ENCODE peak calls at places on chromosomes 16 and 17, in nine cellular contexts. K, T, I, E, X, C, P, G and F are unnamed samples.

GRCh38 chr17:67448449-67448848 is 71.4 kb downstream of the PITPNC1 start:
- DNase-seq in G (no peak), T (no peak), E (no peak), K (no peak), C (no peak), I (no peak), P (no peak), X (peak), F (no peak)

GRCh38 chr16:29820730-29821662 is 734 bp downstream of the MVP start:
- DNase-seq in C (peak), E (no peak), G (peak), P (peak), X (no peak), T (peak), K (peak), I (peak), F (no peak)

GRCh38 chr16:8923199-8923598 is 40.5 kb downstream of the USP7 start:
- DNase-seq in E (no peak), X (no peak), K (no peak), G (no peak), P (no peak), T (no peak), I (no peak), C (no peak), F (no peak)

GRCh38 chr17:40686192-40686591 is 17.4 kb downstream of the KRT24 start:
- DNase-seq in X (no peak), G (no peak), T (peak), P (no peak), K (no peak), I (no peak), E (no peak), C (no peak), F (no peak)

GRCh38 chr17:47850373-47850691 is 631 bp downstream of the SP6 start:
- DNase-seq in E (no peak), X (no peak), P (no peak), T (no peak), K (no peak), G (no peak), C (no peak), I (no peak), F (no peak)

GRCh38 chr17:58060596-58061191 is 22.5 kb upstream of the DYNLL2 start:
- DNase-seq in C (no peak), E (no peak), I (no peak), K (peak), T (peak), G (no peak), P (no peak), X (peak), F (peak)

GRCh38 chr16:57299009-57299718 is 14.7 kb upstream of the PLLP start:
- DNase-seq in X (no peak), C (peak), P (no peak), G (no peak), K (no peak), E (peak), I (peak), T (peak), F (peak)

GRCh38 chr17:32020943-32021617 is 13.9 kb downstream of the LRRC37B start:
- DNase-seq in P (no peak), X (no peak), G (no peak), T (no peak), C (no peak), E (no peak), K (no peak), I (no peak), F (no peak)

GRCh38 chr17:71777048-71777638 is 343.7 kb upstream of the SOX9 start:
- DNase-seq in X (no peak), I (no peak), C (no peak), E (no peak), K (no peak), T (no peak), G (peak), P (no peak), F (no peak)

GRCh38 chr17:67218385-67218950 is 26.5 kb downstream of the HELZ start:
- DNase-seq in X (no peak), C (no peak), K (no peak), G (no peak), P (no peak), E (no peak), T (peak), I (no peak), F (peak)

GRCh38 chr16:27703545-27703944 is 153.6 kb downstream of the KATNIP start:
- DNase-seq in K (no peak), G (peak), C (peak), E (peak), T (no peak), X (no peak), P (no peak), I (no peak), F (no peak)

GRCh38 chr16:10181196-10182162 is 749 bp downstream of the GRIN2A start:
- DNase-seq in P (no peak), C (peak), T (peak), X (peak), K (peak), I (peak), G (peak), E (peak), F (peak)

GRCh38 chr16:88376835-88377726 is 5.7 kb upstream of the ZNF469 start:
- DNase-seq in X (no peak), T (no peak), K (peak), I (peak), C (no peak), E (no peak), P (no peak), G (no peak), F (peak)

GRCh38 chr17:13582776-13583414 is 18.8 kb downstream of the HS3ST3A1 start:
- DNase-seq in I (no peak), E (no peak), C (no peak), X (no peak), G (no peak), T (no peak), K (no peak), P (no peak), F (no peak)

GRCh38 chr16:80347900-80348299 is 192.9 kb upstream of the DYNLRB2 start:
- DNase-seq in K (peak), E (no peak), T (no peak), I (no peak), P (no peak), C (peak), X (peak), G (no peak), F (no peak)

GRCh38 chr17:66183529-66183928 is 8.4 kb downstream of the CEP112 start:
- DNase-seq in X (no peak), G (no peak), P (no peak), T (no peak), E (no peak), I (no peak), C (no peak), K (no peak), F (no peak)

GRCh38 chr17:43908111-43908721 is 880 bp upstream of the MPP2 start:
- DNase-seq in C (peak), T (peak), E (peak), P (peak), X (peak), K (peak), G (no peak), I (peak), F (peak)

GRCh38 chr16:56560447-56560846 is 4.4 kb upstream of the MT4 start:
- DNase-seq in G (no peak), X (no peak), K (no peak), P (no peak), T (no peak), C (no peak), I (no peak), E (no peak), F (no peak)

GRCh38 chr16:78437352-78437968 is 338.0 kb downstream of the WWOX start:
- DNase-seq in I (peak), E (peak), K (peak), G (no peak), T (peak), X (peak), C (no peak), P (peak), F (peak)

GRCh38 chr16:25018972-25019617 is 3.9 kb upstream of the ARHGAP17 start:
- DNase-seq in T (no peak), C (no peak), P (no peak), K (no peak), I (no peak), G (peak), X (no peak), E (no peak), F (no peak)

GRCh38 chr16:1786242-1787055 is 3.7 kb downstream of the NUBP2 start:
- DNase-seq in K (peak), T (no peak), C (no peak), P (no peak), E (no peak), I (no peak), X (peak), G (no peak), F (no peak)

GRCh38 chr17:4900231-4901107 is 1.1 kb downstream of the C17orf107 start:
- DNase-seq in C (no peak), K (no peak), E (no peak), X (peak), G (no peak), I (no peak), T (no peak), P (peak), F (no peak)

GRCh38 chr17:35795007-35795870 is at the start of gene MMP28:
- DNase-seq in G (no peak), T (peak), X (peak), I (peak), P (no peak), K (no peak), C (no peak), E (no peak), F (no peak)

GRCh38 chr16:18839555-18839954 is 38.2 kb upstream of the ARL6IP1 start:
- DNase-seq in X (no peak), E (no peak), T (peak), G (no peak), K (no peak), P (no peak), C (no peak), I (no peak), F (peak)

GRCh38 chr16:14125030-14125681 is 54.0 kb downstream of the MRTFB start:
- DNase-seq in G (no peak), P (no peak), X (no peak), K (no peak), E (no peak), C (no peak), T (no peak), I (no peak), F (no peak)

GRCh38 chr17:48997103-48997826 is at the start of gene IGF2BP1:
- DNase-seq in C (no peak), I (peak), X (peak), K (no peak), E (peak), G (no peak), T (peak), P (no peak), F (peak)

GRCh38 chr16:53232826-53233529 is 178.2 kb downstream of the CHD9 start:
- DNase-seq in P (no peak), E (no peak), G (no peak), K (no peak), T (peak), I (no peak), C (no peak), X (no peak), F (no peak)

GRCh38 chr17:20944014-20944905 is 98.6 kb downstream of the USP22 start:
- DNase-seq in X (peak), C (no peak), E (no peak), G (peak), P (no peak), I (peak), K (no peak), T (peak), F (no peak)

GRCh38 chr16:20102021-20102420 is 28.3 kb upstream of the GPR139 start:
- DNase-seq in I (no peak), K (no peak), X (no peak), C (no peak), G (no peak), T (no peak), P (no peak), E (no peak), F (no peak)

GRCh38 chr16:27240948-27241531 is 27.5 kb downstream of the NSMCE1 start:
- DNase-seq in P (no peak), X (peak), C (no peak), T (no peak), G (no peak), E (no peak), I (no peak), K (no peak), F (peak)

GRCh38 chr16:81061307-81061640 is 15.8 kb downstream of the C16orf46 start:
- DNase-seq in E (no peak), T (no peak), C (no peak), I (no peak), K (no peak), G (no peak), X (no peak), P (no peak), F (no peak)

GRCh38 chr17:50911450-50911849 is 45.3 kb upstream of the TOB1 start:
- DNase-seq in T (no peak), X (no peak), K (no peak), E (no peak), P (no peak), G (no peak), C (no peak), I (no peak), F (no peak)

GRCh38 chr17:75047398-75048098 is 523 bp downstream of the KCTD2 start:
- DNase-seq in C (peak), E (no peak), P (no peak), I (no peak), X (peak), G (peak), K (peak), T (no peak), F (no peak)

GRCh38 chr16:71348262-71349085 is 10.0 kb upstream of the CALB2 start:
- DNase-seq in E (no peak), X (no peak), C (no peak), G (no peak), P (no peak), I (no peak), T (no peak), K (no peak), F (no peak)

GRCh38 chr17:40480501-40481003 is 20.9 kb downstream of the TNS4 start:
- DNase-seq in C (no peak), X (peak), P (peak), T (peak), G (no peak), E (no peak), I (peak), K (no peak), F (no peak)

GRCh38 chr16:68257251-68257905 is 6.9 kb upstream of the SLC7A6 start:
- DNase-seq in K (no peak), X (no peak), T (peak), G (peak), P (no peak), I (no peak), E (no peak), C (no peak), F (no peak)

GRCh38 chr17:81379523-81379942 is 15.7 kb upstream of the BAHCC1 start:
- DNase-seq in G (no peak), T (peak), K (no peak), I (no peak), X (peak), E (no peak), P (no peak), C (no peak), F (no peak)

GRCh38 chr17:64282753-64283080 is 19.7 kb upstream of the TEX2 start:
- DNase-seq in K (no peak), I (no peak), X (no peak), G (no peak), E (peak), P (no peak), C (no peak), T (no peak), F (no peak)

DNA sequence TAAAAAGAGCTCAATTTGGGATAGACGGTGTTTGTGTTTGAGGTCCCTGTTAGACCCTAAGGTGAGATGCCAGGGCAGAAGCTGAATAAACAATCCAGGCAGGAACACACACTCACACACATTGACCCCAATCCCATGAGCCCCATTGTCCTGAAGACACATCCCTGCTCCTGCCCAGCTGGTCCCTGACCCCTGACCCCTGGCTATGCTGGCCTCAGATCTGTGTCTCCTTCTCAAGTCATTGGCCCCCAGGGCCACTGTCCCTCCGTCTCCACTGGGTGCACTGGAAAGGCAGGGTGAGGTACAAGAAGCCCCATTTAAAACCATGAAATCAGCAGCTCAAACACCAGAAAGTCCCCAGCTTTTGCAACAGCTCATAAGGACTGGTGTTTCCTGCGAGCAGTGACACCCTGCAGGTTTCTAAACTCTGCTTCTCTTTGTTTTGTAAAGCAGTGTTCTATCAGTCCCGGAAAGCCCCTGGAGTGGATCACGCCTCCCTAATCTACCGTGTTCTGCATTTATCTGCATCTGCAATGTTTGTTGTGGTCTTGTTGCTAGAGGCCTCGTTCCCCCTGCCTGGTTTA is 18.0 kb upstream of the ASGR2 start:
- DNase-seq in C (no peak), T (no peak), X (peak), G (peak), E (peak), I (no peak), P (peak), K (no peak), F (no peak)
- H3K4me3 ChIP-seq in C (peak), T (no peak), X (peak), G (peak), E (no peak), I (no peak), P (no peak), K (no peak), F (no peak)

DNA sequence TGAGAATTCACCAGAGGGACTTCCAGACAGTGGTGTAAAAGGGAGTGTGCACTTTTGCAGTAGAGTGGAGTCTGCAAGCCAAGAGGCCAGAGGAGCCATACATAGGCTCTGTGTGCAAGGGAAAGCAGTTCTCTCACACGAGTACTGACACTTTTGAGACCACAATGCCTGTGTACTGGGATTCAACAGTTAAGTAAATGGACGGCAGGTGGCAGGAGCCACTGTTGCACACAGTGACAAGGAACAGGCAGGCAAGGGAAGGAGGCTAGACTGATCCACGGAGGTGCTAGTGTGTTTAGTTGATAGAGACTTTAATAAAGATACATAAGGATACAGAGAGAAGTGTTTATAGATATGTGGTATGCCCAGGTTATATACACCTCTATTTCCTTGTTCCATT is 67.0 kb downstream of the MPRIP start:
- DNase-seq in I (peak), E (no peak), P (no peak), K (no peak), G (no peak), X (no peak), C (no peak), T (peak), F (no peak)
- TF ChIP-seq CTCF in I (no peak), E (no peak), P (no peak), K (no peak), G (no peak), X (no peak), C (no peak), T (peak), F (no peak)

GRCh38 chr17:78240012-78240655 is 8.7 kb downstream of the TMEM235 start:
- DNase-seq in T (no peak), I (no peak), P (no peak), G (no peak), K (no peak), X (peak), C (no peak), E (no peak), F (no peak)

GRCh38 chr17:78242024-78242742 is 10.8 kb downstream of the TMEM235 start:
- DNase-seq in T (no peak), E (no peak), I (no peak), K (no peak), C (no peak), P (no peak), G (no peak), X (peak), F (no peak)

GRCh38 chr17:78240839-78241238 is 9.4 kb downstream of the TMEM235 start:
- DNase-seq in P (no peak), T (no peak), K (no peak), X (no peak), E (no peak), G (no peak), I (no peak), C (no peak), F (no peak)

GRCh38 chr17:78239489-78239931 is 8.1 kb downstream of the TMEM235 start:
- DNase-seq in I (no peak), E (no peak), G (no peak), X (peak), P (no peak), K (no peak), C (no peak), T (no peak), F (no peak)

DNA sequence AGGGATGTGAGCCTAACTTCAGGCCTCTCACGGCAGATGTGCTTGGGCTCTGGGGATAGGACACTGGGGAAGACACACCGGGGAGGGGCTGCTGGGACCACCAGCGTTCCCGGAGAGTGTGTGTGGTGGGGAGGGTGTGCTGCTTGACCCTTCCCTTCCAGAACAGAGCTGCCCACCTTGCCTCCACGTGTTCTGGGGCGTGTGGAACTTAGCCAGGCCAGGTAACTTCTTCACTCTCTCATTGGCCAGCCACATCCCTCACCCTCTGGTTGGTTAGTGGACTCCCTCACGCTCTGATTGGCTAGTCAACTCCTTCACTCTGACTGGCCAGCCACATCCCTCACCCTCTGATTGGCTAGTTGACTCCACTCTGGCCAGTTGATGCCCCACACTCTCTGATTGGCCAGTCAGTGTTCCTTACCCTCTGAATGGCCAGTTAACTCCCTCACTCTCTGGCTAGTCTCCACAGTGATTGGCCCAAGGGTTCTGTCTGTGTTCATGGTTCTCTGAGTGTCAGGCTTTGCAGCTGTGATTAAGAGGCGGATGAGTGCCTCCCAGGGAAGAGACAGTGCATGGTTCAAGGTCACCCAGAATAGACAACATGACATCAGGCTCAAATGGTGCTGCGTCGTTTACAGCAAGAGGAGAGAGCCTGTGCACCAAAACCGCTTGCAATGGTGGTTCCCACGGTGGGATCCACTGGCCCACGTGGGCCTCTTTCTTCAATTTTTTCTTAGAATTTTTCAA is 10.0 kb downstream of the TMEM235 start:
- DNase-seq in T (peak), C (no peak), K (no peak), E (peak), G (peak), X (peak), I (peak), P (no peak), F (peak)
- H3K4me3 ChIP-seq in T (no peak), C (no peak), K (no peak), E (no peak), G (no peak), X (no peak), I (no peak), P (no peak), F (no peak)

DNA sequence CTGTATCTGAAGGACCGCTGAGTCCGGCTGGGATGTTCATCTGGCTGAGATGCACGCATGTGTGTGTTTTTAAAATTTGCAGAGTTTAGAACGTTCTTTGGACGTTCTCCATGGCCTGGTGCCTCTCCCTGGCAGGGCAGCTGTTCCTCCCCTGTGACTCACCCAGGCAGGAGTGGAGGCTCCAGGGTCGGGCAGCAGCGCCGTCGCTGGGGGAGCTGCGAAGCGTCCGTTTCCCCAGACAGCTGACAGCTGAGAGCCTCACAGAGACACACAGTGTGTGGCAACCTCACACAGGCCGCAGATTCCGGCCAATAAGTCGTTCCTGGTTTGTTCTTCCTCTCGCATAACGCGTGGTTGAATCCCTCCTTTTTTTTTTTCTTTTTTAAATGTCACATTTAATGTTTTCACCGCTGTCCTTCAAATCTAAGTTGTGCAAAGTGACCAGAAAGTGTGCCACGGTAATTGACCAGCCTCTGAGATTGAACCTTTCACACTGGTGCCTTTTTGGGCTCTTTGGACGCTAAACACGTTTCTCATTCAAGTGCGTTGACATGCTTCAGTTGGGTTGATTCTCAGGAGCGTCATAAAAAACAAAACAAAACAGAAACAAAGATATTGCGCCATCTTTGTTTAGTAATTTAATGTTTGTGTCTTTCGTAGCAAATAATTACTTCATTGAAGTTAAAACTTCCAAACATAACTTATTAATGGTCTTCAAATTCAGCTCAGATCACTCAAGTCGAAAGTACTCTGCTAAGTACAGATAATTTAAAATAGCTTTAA is 80.4 kb downstream of the OR1D5 start:
- DNase-seq in T (no peak), G (no peak), I (peak), P (no peak), C (peak), K (peak), X (no peak), E (no peak), F (peak)
- TF ChIP-seq CTCF in T (no peak), G (no peak), I (peak), P (no peak), C (peak), K (peak), X (no peak), E (no peak), F (peak)